ENCODE peak calls at places on chromosomes 13 and 19, in eight cellular contexts. S is C1 segment of cervical spinal cord; R is neural crest cell; P is activated effector memory CD4-positive, alpha-beta T cell treated with Interleukin-2 at 50 U/mL for 16 hours; J is GM13977; K is astrocyte of the spinal cord; M is HFFc6; T is breast epithelium. A is an unnamed sample.

GRCh38 chr13:54787754-54788153 is 1759.1 kb downstream of the OLFM4 start:
- DNase-seq in S (no peak), R (no peak), P (no peak), J (no peak), K (no peak), M (no peak), T (no peak), A (no peak)

GRCh38 chr19:4908311-4908710 is 990 bp upstream of the UHRF1 start:
- DNase-seq in S (no peak), R (no peak), P (no peak), J (no peak), K (no peak), M (no peak), T (no peak), A (no peak)

GRCh38 chr13:20708216-20708615 is 4.7 kb downstream of the IL17D start:
- DNase-seq in S (no peak), R (no peak), P (no peak), J (no peak), K (no peak), M (no peak), T (no peak), A (no peak)

GRCh38 chr13:60583911-60584753 is 187.1 kb downstream of the TDRD3 start:
- DNase-seq in S (no peak), R (no peak), P (no peak), J (no peak), K (peak), M (peak), T (no peak), A (no peak)

GRCh38 chr19:13764101-13764807 is at the start of gene MRI1:
- DNase-seq in S (peak), R (peak), P (peak), J (peak), K (peak), M (peak), T (peak), A (peak)

GRCh38 chr19:55118401-55118991 is 1.1 kb upstream of the PPP1R12C start:
- DNase-seq in S (no peak), R (peak), P (no peak), J (no peak), K (peak), M (no peak), T (no peak), A (no peak)

GRCh38 chr19:42606660-42607351 is 12.1 kb upstream of the CEACAM8 start:
- DNase-seq in S (no peak), R (peak), P (peak), J (peak), K (peak), M (peak), T (peak), A (peak)

GRCh38 chr19:7888145-7888825 is at the start of gene LRRC8E:
- DNase-seq in S (no peak), R (peak), P (no peak), J (no peak), K (peak), M (peak), T (peak), A (peak)

GRCh38 chr13:27523345-27524073 is 73.1 kb upstream of the MTIF3 start:
- DNase-seq in S (no peak), R (no peak), P (no peak), J (no peak), K (no peak), M (no peak), T (no peak), A (no peak)

A was measured in trophoblast cell.